ENCODE peak calls at places on chromosomes 2 and 18, in six cellular contexts. D is neuronal stem cell, U is IMR-90, N is mesenchymal stem cell, J is trophoblast cell, F is H1. B is an unnamed sample.

GRCh38 chr2:208985644-208986043 is 438.2 kb upstream of the MAP2 start:
- DNase-seq in D (no peak), U (no peak), N (no peak), J (no peak), F (no peak), B (no peak)

GRCh38 chr18:41391616-41392610 is 563.1 kb upstream of the PIK3C3 start:
- DNase-seq in D (peak), U (peak), N (peak), J (peak), F (peak), B (peak)

GRCh38 chr18:63309422-63309821 is 10.1 kb downstream of the BCL2 start:
- DNase-seq in D (no peak), U (no peak), N (no peak), J (no peak), F (no peak), B (no peak)

GRCh38 chr2:82182270-82182669 is 1877.7 kb upstream of the LRRTM1 start:
- DNase-seq in D (no peak), U (no peak), N (no peak), J (no peak), F (no peak), B (no peak)

GRCh38 chr2:101197215-101197745 is 46.1 kb upstream of the TBC1D8 start:
- DNase-seq in D (no peak), U (no peak), N (no peak), J (peak), F (no peak), B (no peak)

GRCh38 chr2:234996467-234997270 is 44.9 kb downstream of the SH3BP4 start:
- DNase-seq in D (peak), U (peak), N (peak), J (no peak), F (peak), B (peak)

GRCh38 chr2:120230515-120231471 is 7.6 kb upstream of the TMEM185B start:
- DNase-seq in D (no peak), U (no peak), N (no peak), J (peak), F (no peak), B (peak)

GRCh38 chr2:64623232-64623879 is 30.4 kb downstream of the SERTAD2 start:
- DNase-seq in D (no peak), U (no peak), N (no peak), J (no peak), F (no peak), B (no peak)

GRCh38 chr2:2399390-2399789 is 68.3 kb upstream of the MYT1L start:
- DNase-seq in D (no peak), U (no peak), N (no peak), J (no peak), F (no peak), B (no peak)

GRCh38 chr2:234694244-234695013 is 197.5 kb upstream of the ARL4C start:
- DNase-seq in D (no peak), U (peak), N (peak), J (peak), F (peak), B (no peak)

GRCh38 chr2:219402665-219403515 is 15.2 kb upstream of the DNPEP start:
- DNase-seq in D (peak), U (peak), N (peak), J (peak), F (peak), B (peak)

GRCh38 chr2:8089596-8089995 is 592.3 kb upstream of the ID2 start:
- DNase-seq in D (no peak), U (peak), N (peak), J (peak), F (no peak), B (no peak)

GRCh38 chr18:58337285-58337684 is 291.6 kb downstream of the ALPK2 start:
- DNase-seq in D (no peak), U (no peak), N (no peak), J (no peak), F (no peak), B (no peak)

GRCh38 chr18:58334061-58334460 is 290.0 kb downstream of the NEDD4L start:
- DNase-seq in D (no peak), U (no peak), N (no peak), J (no peak), F (no peak), B (no peak)

GRCh38 chr18:58335223-58335622 is 291.2 kb downstream of the NEDD4L start:
- DNase-seq in D (peak), U (no peak), N (no peak), J (no peak), F (no peak), B (no peak)

GRCh38 chr18:58336605-58337004 is 292.3 kb downstream of the ALPK2 start:
- DNase-seq in D (no peak), U (peak), N (peak), J (no peak), F (no peak), B (no peak)

GRCh38 chr18:58335821-58336220 is 291.8 kb downstream of the NEDD4L start:
- DNase-seq in D (no peak), U (no peak), N (no peak), J (no peak), F (no peak), B (no peak)
- H3K14ac ChIP-seq in D (no peak), U (no peak), N (no peak), J (no peak), F (no peak), B (no peak)

GRCh38 chr2:31300309-31300708 is 66.4 kb downstream of the EHD3 start:
- DNase-seq in D (no peak), U (no peak), N (no peak), J (no peak), F (no peak), B (no peak)

GRCh38 chr2:31299547-31299946 is 65.6 kb downstream of the EHD3 start:
- DNase-seq in D (no peak), U (no peak), N (no peak), J (no peak), F (no peak), B (no peak)

GRCh38 chr2:31294230-31294629 is 60.3 kb downstream of the EHD3 start:
- DNase-seq in D (no peak), U (no peak), N (no peak), J (no peak), F (no peak), B (no peak)

GRCh38 chr2:31297751-31298150 is 63.8 kb downstream of the EHD3 start:
- DNase-seq in D (no peak), U (peak), N (peak), J (peak), F (no peak), B (no peak)

GRCh38 chr2:31296641-31297287 is 62.8 kb downstream of the EHD3 start:
- DNase-seq in D (no peak), U (peak), N (peak), J (no peak), F (no peak), B (no peak)
- H3K18ac ChIP-seq in D (no peak), U (peak), N (peak), J (no peak), F (no peak), B (no peak)

DNA sequence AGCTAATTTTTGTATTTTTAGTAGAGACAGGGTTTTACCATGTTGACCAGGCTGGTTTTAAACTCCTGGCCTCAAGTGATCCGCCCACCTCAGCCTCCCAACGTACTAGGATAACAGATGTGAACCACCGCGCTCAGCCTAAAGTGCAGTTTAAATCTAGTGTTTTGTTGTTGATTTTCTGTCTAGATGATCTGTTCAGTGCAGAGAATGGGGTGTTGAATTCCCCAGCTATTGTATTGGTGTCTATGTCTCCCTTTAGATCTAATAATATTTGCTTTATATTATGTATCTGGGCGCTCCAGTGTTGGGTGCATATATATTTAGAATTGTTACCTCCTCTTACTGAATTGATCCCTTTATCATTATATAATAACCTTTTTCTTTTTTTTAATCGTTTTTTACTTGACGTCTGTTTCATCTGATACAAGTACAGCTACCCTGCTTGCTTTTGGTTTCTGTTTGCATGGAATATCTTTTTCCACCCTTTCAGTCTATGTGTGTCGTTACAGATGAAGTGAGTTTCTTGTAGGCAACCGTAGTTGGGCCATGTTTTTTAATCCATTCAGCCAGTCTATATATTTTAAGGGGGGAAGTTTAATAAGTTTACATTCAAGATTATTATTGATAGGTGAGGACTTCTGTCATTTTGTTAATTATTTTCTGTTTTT is 34.3 kb downstream of the GALM start:
- DNase-seq in D (no peak), U (no peak), N (no peak), J (no peak), F (no peak), B (no peak)
- H3K14ac ChIP-seq in D (no peak), U (no peak), N (no peak), J (no peak), F (no peak), B (no peak)

GRCh38 chr2:42929985-42930581 is 137.7 kb upstream of the HAAO start:
- DNase-seq in D (no peak), U (peak), N (peak), J (no peak), F (no peak), B (no peak)
- H3K18ac ChIP-seq in D (no peak), U (peak), N (peak), J (peak), F (peak), B (peak)

GRCh38 chr2:221044781-221045180 is 527.3 kb downstream of the EPHA4 start:
- DNase-seq in D (no peak), U (no peak), N (no peak), J (no peak), F (no peak), B (no peak)
- H3K14ac ChIP-seq in D (no peak), U (no peak), N (no peak), J (no peak), F (no peak), B (no peak)

DNA sequence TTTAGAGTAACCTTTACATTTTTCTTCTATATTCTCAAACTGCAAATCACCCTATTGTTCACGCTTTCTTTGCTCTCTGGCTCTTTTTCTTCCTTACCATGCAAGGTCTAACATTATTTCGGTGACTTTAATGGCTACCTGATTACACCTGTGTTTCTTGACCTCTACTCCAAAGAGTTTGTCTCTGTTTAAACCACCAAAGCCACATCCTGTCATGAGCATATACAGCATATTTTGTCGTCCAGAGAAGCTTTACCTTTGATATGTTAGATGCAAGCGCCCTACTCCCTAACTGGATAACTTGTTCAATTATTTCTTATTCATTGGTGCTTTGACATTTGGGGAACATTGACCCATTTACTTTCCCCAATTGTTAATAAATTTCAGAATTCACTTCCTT is 565.1 kb upstream of the GCFC2 start:
- DNase-seq in D (no peak), U (no peak), N (no peak), J (no peak), F (no peak), B (no peak)
- H3K18ac ChIP-seq in D (no peak), U (no peak), N (no peak), J (no peak), F (no peak), B (no peak)

DNA sequence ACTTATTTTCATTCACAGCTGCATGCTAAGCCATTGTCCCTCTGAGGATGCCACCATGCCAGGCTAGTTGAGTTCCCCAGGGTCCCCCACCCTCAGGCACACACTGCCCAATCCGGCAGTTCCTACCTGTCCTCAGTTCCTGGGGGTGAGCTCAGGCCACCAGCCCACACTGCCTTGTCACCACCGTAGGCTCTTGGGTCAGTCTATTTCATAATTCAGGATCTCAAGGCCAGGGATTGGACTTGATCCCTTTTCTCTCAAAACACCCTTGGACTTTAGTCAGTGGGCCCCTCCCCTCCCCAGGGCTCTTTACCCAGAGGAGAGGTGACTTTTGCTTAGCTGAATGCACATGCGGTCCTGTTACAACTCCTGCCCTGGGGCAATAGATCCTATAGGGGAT is 18.7 kb upstream of the MC2R start:
- DNase-seq in D (no peak), U (no peak), N (no peak), J (no peak), F (peak), B (no peak)
- H3K14ac ChIP-seq in D (no peak), U (no peak), N (no peak), J (no peak), F (no peak), B (no peak)

DNA sequence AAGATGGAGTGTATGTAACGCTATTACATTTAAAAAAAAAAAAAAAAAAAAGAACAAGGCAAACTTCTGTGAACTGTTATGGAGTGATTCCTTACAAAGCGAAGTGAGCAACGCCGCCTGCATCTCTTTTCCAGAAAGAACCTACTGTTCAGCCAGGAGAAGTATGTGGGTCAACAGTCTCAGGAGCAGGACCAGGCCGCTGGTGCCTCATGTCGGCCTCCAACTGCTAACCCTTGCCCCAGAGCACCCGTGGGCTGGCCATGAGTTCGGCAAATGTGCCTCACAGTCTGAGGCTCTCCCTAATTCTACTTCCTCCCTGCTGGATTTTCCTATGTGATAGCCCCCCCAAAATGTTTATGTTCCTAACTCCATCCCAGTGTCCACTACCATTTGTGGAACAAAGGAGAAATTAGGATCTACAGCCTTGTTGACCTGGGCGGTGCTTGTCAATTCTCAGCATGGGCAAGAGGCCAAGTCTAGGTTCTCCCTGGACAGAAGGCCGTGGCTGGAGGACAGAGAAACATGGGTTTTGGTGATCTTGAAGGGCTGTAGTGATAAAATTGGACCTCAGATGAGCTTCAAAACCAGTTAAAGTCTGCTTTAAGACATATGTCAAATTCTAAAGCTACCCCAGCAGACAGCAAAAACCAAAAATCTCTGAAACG is 15.9 kb downstream of the FAM168B start:
- DNase-seq in D (no peak), U (no peak), N (no peak), J (peak), F (no peak), B (no peak)
- H3K18ac ChIP-seq in D (no peak), U (no peak), N (peak), J (no peak), F (no peak), B (no peak)

GRCh38 chr2:204575463-204575862 is 30.2 kb downstream of the PARD3B start:
- DNase-seq in D (no peak), U (no peak), N (no peak), J (no peak), F (no peak), B (no peak)

GRCh38 chr2:204576580-204576979 is 31.3 kb downstream of the PARD3B start:
- DNase-seq in D (no peak), U (peak), N (no peak), J (no peak), F (no peak), B (no peak)

GRCh38 chr2:204583773-204584172 is 38.5 kb downstream of the PARD3B start:
- DNase-seq in D (no peak), U (no peak), N (no peak), J (no peak), F (no peak), B (no peak)

GRCh38 chr2:204574473-204574872 is 29.2 kb downstream of the PARD3B start:
- DNase-seq in D (no peak), U (peak), N (peak), J (peak), F (no peak), B (no peak)

GRCh38 chr2:204578928-204579598 is 33.8 kb downstream of the PARD3B start:
- DNase-seq in D (no peak), U (no peak), N (no peak), J (no peak), F (no peak), B (no peak)
- H3K14ac ChIP-seq in D (no peak), U (no peak), N (no peak), J (no peak), F (no peak), B (no peak)

B was measured in H9.